ENCODE peak calls at places on chromosomes 7 and 10, in four cellular contexts. S is neural progenitor cell, T is upper lobe of left lung, F is esophagus squamous epithelium. J is an unnamed sample.
A peak's percentile ranks its signal among the peaks of the same experiment; 100 is the strongest.

GRCh38 chr7:30206466-30206865 is 71.7 kb downstream of the MTURN start:
- DNase-seq in S (peak; percentile 38), T (no peak), F (no peak), J (no peak)

GRCh38 chr7:12706900-12707536 is 19.6 kb downstream of the ARL4A start:
- DNase-seq in S (no peak), T (no peak), F (no peak), J (no peak)

GRCh38 chr7:18535811-18536413 is 40.4 kb downstream of the HDAC9 start:
- DNase-seq in S (no peak), T (no peak), F (no peak), J (no peak)

GRCh38 chr7:130139193-130139950 is 65.8 kb downstream of the TMEM209 start:
- DNase-seq in S (no peak), T (peak; percentile 83), F (no peak), J (no peak)

GRCh38 chr10:30583778-30584415 is 45.7 kb downstream of the LYZL2 start:
- DNase-seq in S (no peak), T (peak; percentile 83), F (no peak), J (no peak)

GRCh38 chr7:80859272-80859970 is 59.4 kb downstream of the SEMA3C start:
- DNase-seq in S (peak; percentile 18), T (no peak), F (no peak), J (no peak)

GRCh38 chr7:16106300-16106699 is 315.0 kb downstream of the CRPPA start:
- DNase-seq in S (no peak), T (no peak), F (no peak), J (no peak)

GRCh38 chr7:106201176-106201575 is 83.6 kb downstream of the NAMPT start:
- DNase-seq in S (no peak), T (no peak), F (no peak), J (no peak)

GRCh38 chr10:74151879-74152722 is 1.1 kb downstream of the ADK start:
- DNase-seq in S (no peak), T (no peak), F (no peak), J (no peak)

GRCh38 chr10:103232772-103233488 is 12.8 kb upstream of the RPEL1 start:
- DNase-seq in S (no peak), T (peak; percentile 44), F (no peak), J (no peak)

GRCh38 chr10:44985175-44985681 is 6.6 kb upstream of the DEPP1 start:
- DNase-seq in S (no peak), T (peak; percentile 43), F (no peak), J (peak; percentile 42)

DNA sequence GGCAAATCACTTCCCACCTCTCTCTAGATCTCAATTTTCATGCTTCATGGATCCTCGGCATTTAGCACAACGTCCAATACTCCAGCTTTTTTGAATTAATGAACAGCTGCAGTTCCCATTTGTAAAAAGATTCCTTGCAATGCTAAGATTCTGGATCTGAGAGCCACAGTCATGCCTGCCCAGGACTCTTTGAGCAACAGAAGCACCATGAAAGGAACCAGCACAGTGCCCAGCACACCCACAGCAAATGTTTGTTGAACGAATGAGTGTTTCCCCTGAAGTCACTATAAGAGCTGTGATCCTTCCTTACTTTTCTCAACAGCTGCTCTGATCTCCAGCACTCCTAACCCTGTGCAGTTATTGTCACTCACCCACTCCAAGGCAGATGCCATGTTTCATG is 20.7 kb upstream of the DDIT4 start:
- DNase-seq in S (no peak), T (no peak), F (no peak), J (no peak)
- H3K4me1 ChIP-seq in S (peaks cover 50% of the 10 kb centered on the region), T (peaks cover 86% of the 10 kb centered on the region), F (peaks cover 65% of the 10 kb centered on the region), J (peaks cover 8% of the 10 kb centered on the region)

DNA sequence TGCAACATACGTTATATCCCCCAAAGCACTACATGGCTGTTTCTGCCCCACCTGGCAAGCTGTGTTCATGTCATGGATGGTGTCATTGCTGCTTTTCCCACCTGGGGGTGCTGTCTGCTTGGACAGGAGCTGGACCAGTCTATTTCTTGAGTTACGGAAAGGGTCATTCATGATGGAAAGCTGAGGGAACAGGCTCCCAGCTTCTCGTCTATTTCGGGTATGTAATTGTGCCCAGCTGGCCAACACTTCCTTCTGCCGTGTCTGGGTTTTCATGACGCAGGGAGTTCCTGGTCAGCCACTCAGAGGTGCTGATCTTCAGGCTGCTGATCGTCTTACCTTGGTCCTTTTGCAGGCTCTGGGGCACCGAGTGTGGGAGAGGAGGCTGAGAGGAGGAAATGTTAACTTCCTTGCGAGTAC is 8.6 kb downstream of the BTBD16 start:
- DNase-seq in S (peak; percentile 76), T (peak; percentile 18), F (no peak), J (peak; percentile 94)
- TF ChIP-seq CTCF in S (peak; percentile 86), T (no peak), F (peak; percentile 62), J (peak; percentile 89)

DNA sequence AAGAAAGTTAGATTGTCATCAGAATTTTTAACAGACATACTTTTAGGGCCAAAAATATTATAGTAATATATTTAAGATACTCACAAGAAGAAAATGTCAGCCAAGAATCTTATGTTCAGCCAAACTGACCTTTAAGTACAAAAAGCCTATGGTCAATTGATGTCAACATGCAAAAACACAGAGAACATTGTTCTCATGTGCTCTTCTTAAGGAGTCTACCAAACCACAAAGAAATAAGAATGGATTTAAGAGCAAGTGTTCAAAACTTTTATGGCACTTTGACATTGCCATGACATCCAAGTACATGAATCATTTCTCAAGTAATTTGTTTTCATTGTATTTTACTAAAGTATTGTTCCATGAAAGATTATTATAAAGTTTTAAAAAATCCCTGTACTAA is 180.4 kb downstream of the TMEM26 start:
- DNase-seq in S (no peak), T (no peak), F (no peak), J (no peak)
- H3K27ac ChIP-seq in S (no peak overlapping the region), T (no peak overlapping the region), F (no peak overlapping the region), J (no peak overlapping the region)

GRCh38 chr10:110409926-110410325 is 87.8 kb upstream of the DUSP5 start:
- DNase-seq in S (no peak), T (no peak), F (no peak), J (no peak)
- H3K4me1 ChIP-seq in S (no peaks in the 10 kb centered on the region), T (peaks cover 13% of the 10 kb centered on the region), F (peaks cover 27% of the 10 kb centered on the region), J (peaks cover 22% of the 10 kb centered on the region)

DNA sequence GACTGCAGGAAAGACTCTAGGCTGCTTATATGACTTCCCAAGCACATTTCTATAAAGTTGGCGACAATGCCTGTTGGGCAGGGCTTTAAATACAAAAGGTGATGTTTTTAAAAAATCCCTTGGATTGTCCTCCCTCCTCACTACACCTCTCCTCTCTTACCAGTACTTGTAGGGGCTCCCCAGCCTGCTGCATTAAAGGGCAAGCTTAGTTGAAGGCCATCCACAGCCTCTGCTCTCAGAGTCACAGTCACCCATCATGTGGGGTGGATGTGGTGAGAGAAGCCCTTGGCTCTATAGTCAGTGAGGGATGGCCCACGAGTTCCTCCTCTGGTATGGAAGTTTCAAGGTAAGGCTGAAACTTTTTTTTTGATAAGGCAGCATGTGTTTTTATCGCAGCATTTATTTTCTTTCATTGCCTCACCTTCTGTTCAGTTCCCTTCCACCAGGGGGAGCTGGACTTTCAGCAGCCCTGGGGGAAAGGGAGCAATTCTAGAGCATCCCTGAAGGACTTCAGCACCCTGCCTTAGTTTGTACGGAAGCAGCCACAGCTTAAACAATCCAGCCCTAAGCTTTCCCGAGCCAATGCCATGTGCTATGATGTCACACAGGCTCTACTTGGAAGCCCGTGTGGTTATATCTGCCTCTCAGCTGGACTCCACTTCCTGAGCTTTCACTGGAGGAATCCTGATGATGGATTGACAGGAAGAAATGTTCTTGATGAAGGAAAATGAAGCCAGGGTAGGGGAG is 131.9 kb downstream of the CALCR start:
- DNase-seq in S (peak; percentile 61), T (peak; percentile 22), F (no peak), J (peak; percentile 86)
- TF ChIP-seq CTCF in S (peak; percentile 70), T (peak; percentile 28), F (peak; percentile 50), J (peak; percentile 92)

GRCh38 chr10:33370434-33370930 is 36.0 kb upstream of the NRP1 start:
- DNase-seq in S (no peak), T (no peak), F (no peak), J (no peak)

GRCh38 chr10:33368086-33368485 is 33.6 kb upstream of the NRP1 start:
- DNase-seq in S (no peak), T (no peak), F (no peak), J (no peak)

GRCh38 chr10:33363112-33363511 is 28.6 kb upstream of the NRP1 start:
- DNase-seq in S (no peak), T (no peak), F (no peak), J (no peak)

GRCh38 chr10:33365871-33366411 is 31.5 kb upstream of the NRP1 start:
- DNase-seq in S (no peak), T (peak; percentile 23), F (no peak), J (no peak)

GRCh38 chr10:33365314-33365713 is 30.8 kb upstream of the NRP1 start:
- DNase-seq in S (no peak), T (no peak), F (no peak), J (no peak)
- H3K27ac ChIP-seq in S (no peak overlapping the region), T (no peak overlapping the region), F (no peak overlapping the region), J (no peak overlapping the region)

GRCh38 chr10:86508217-86508616 is 13.4 kb downstream of the WAPL start:
- DNase-seq in S (no peak), T (no peak), F (no peak), J (no peak)
- H3K4me1 ChIP-seq in S (no peaks in the 10 kb centered on the region), T (peaks cover 22% of the 10 kb centered on the region), F (no peaks in the 10 kb centered on the region), J (no peaks in the 10 kb centered on the region)